ENCODE peak calls at places on chromosomes 4 and X, in eight cellular contexts. E is ovary, L is suprapubic skin, U is lower lobe of right lung, X is stomach, R is cardiac muscle cell, D is colonic mucosa, Y is tibial artery. V is an unnamed sample. For H3K4me1 and H3K9me3, the result is how much of the 10 kb centered on the place peaks cover.

GRCh38 chr4:164221631-164222030 is 532.3 kb upstream of the SMIM31 start:
- DNase-seq in Y (no peak), R (no peak), D (no peak), L (no peak), U (no peak), X (no peak), E (no peak), V (peak)

GRCh38 chr4:102869569-102870227 is 906 bp downstream of the CISD2 start:
- DNase-seq in L (no peak), Y (peak), R (no peak), D (peak), E (no peak), U (no peak), X (no peak), V (no peak)

GRCh38 chr4:142095886-142096605 is 459.7 kb downstream of the IL15 start:
- DNase-seq in D (no peak), E (no peak), R (no peak), Y (peak), L (no peak), X (no peak), U (no peak), V (peak)

GRCh38 chr4:37607018-37607417 is 79.2 kb downstream of the RELL1 start:
- DNase-seq in U (no peak), D (no peak), E (no peak), Y (no peak), X (no peak), R (no peak), L (no peak), V (no peak)

GRCh38 chr4:36758779-36759178 is 477.4 kb downstream of the DTHD1 start:
- DNase-seq in X (no peak), L (no peak), D (no peak), E (no peak), U (no peak), R (no peak), Y (no peak), V (no peak)

GRCh38 chrX:8960809-8961413 is 73.0 kb downstream of the FAM9B start:
- DNase-seq in D (no peak), X (no peak), Y (no peak), L (no peak), U (no peak), R (no peak), E (no peak), V (no peak)

GRCh38 chrX:40845331-40845911 is 110.1 kb upstream of the MED14 start:
- DNase-seq in E (peak), X (no peak), D (no peak), Y (no peak), R (peak), U (no peak), L (no peak), V (peak)

GRCh38 chr4:167176723-167177367 is 57.4 kb downstream of the SPOCK3 start:
- DNase-seq in X (no peak), R (peak), E (no peak), U (no peak), L (no peak), Y (no peak), D (no peak), V (no peak)

GRCh38 chr4:136637071-136637777 is 895.1 kb downstream of the PCDH18 start:
- DNase-seq in X (no peak), U (no peak), Y (no peak), L (no peak), D (no peak), E (no peak), R (peak), V (no peak)

DNA sequence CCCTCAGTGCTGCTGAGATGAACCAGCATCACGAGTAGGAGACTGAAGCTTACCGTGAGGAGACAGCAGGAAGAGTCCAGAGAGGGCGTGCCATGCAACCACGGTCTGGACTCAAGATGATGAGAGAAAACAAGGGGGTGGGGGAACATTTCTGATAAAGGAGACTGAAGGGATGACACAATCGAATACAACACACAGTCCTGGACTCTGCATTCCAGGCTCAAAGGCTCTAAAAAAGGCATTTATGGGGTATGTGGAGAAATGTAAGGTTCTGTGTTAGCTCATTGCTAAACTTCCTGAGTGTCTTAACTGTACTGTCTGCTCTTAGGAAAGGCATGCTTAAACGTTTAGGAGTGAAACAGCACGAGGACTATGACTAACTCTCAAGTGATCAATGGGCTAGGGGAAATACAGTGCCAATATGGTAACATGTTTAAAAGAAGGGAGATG is 20.6 kb upstream of the IRAK1 start:
- DNase-seq in E (no peak), X (no peak), R (no peak), D (no peak), U (no peak), L (no peak), Y (peak), V (no peak)
- H3K27ac ChIP-seq in E (no peak), X (peak), R (no peak), D (no peak), U (peak), L (peak), Y (peak), V (no peak)

DNA sequence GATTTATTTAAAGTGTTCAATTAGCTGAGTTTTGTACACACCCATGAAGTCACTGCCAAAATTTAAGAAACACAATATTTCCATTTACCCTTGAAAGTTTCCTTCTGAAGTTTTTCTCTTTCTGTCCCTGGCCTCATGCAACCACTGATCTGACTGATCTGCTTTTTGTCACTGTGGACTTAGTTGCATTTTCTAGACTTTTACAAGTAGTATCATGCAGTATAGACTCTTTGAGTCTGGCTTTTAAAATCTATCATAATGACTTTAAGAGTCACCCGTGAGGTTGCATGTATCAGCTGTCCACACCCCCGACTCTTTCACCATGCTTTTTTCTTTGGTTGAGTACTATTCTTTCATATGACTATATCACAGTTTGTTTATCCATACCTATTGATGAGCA is 29.0 kb upstream of the PDLIM3 start:
- DNase-seq in Y (no peak), D (no peak), L (no peak), R (no peak), U (no peak), X (no peak), E (no peak), V (no peak)
- H3K4me1 ChIP-seq in Y (under half), D (under half), L (under half), R (under half), U (under half), X (under half), E (under half), V (under half)

DNA sequence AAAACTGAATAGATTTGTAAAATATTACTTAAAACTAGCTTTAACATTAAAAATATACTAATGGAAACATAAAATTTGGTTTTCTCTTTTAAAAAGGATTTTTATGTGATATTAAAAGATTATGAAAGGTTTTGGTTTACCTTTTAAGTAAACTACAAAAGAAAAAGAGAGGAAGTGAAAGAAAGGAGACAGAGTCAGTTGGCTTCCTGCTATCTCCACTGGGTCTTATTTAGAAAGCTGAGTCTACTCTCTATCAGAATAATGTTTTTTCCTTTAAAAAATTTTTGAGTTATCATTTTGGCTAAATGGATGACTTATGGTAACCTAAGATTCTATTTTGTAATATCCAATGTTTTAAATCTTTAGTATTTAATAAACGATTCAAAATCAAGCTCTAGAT is 21.6 kb upstream of the ATP8A1 start:
- DNase-seq in X (no peak), Y (no peak), R (no peak), U (no peak), L (no peak), D (no peak), E (no peak), V (no peak)
- H3K9me3 ChIP-seq in X (under half), Y (under half), R (under half), U (under half), L (under half), D (under half), E (under half), V (under half)

GRCh38 chr4:53009824-53010223 is 147.7 kb downstream of the RASL11B start:
- DNase-seq in E (no peak), Y (no peak), X (no peak), R (no peak), L (no peak), U (no peak), D (no peak), V (no peak)
- H3K27ac ChIP-seq in E (peak), Y (no peak), X (no peak), R (peak), L (no peak), U (no peak), D (no peak), V (no peak)

GRCh38 chr4:107900067-107900466 is 31.3 kb upstream of the CYP2U1 start:
- DNase-seq in U (no peak), Y (no peak), E (no peak), R (no peak), X (no peak), L (no peak), D (no peak), V (no peak)

GRCh38 chr4:107896651-107897050 is 34.7 kb upstream of the CYP2U1 start:
- DNase-seq in R (no peak), L (no peak), X (no peak), E (no peak), Y (no peak), U (no peak), D (no peak), V (no peak)

GRCh38 chr4:107900508-107900907 is 30.8 kb upstream of the CYP2U1 start:
- DNase-seq in E (no peak), D (no peak), X (no peak), U (no peak), Y (no peak), L (no peak), R (no peak), V (no peak)

GRCh38 chr4:107896158-107896645 is 35.1 kb upstream of the CYP2U1 start:
- DNase-seq in U (no peak), L (no peak), E (no peak), D (no peak), Y (no peak), R (no peak), X (no peak), V (peak)

DNA sequence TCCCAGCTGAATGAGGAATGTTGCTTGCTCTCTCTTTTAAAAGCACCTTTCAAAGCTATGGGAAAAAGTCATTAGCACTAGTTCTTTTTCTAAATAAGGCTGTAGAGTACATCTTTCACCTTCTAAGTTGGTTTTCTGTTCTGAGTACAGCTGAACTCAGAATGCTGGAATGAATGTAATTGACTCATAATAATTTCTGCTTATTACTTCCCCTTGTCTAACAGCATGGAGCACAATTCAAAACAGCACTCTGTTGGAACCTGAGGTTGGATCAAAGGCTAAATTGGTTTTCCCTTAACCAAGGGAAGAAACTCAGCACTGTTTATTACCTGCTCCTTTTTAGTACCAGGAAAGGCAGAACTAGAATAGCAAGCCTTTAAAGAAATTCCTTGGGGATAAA is 33.5 kb upstream of the CYP2U1 start:
- DNase-seq in R (no peak), E (no peak), U (no peak), D (no peak), Y (no peak), X (no peak), L (no peak), V (no peak)
- H3K4me1 ChIP-seq in R (under half), E (under half), U (under half), D (under half), Y (under half), X (under half), L (under half), V (under half)

GRCh38 chr4:7713757-7714156 is 225.9 kb downstream of the AFAP1 start:
- DNase-seq in R (no peak), X (no peak), Y (no peak), L (no peak), D (no peak), U (no peak), E (no peak), V (no peak)

GRCh38 chr4:7710576-7711329 is 228.9 kb downstream of the AFAP1 start:
- DNase-seq in L (no peak), D (no peak), U (no peak), Y (no peak), E (no peak), X (no peak), R (no peak), V (no peak)

GRCh38 chr4:7710126-7710525 is 229.5 kb downstream of the AFAP1 start:
- DNase-seq in D (no peak), R (no peak), L (no peak), X (no peak), Y (no peak), U (no peak), E (no peak), V (no peak)

GRCh38 chr4:7711330-7711963 is 228.2 kb downstream of the AFAP1 start:
- DNase-seq in L (no peak), X (no peak), R (no peak), E (no peak), U (no peak), D (no peak), Y (no peak), V (no peak)

GRCh38 chr4:7712021-7712420 is 227.6 kb downstream of the AFAP1 start:
- DNase-seq in E (no peak), R (no peak), X (no peak), D (no peak), L (no peak), U (no peak), Y (no peak), V (no peak)
- H3K9me3 ChIP-seq in E (under half), R (under half), X (under half), D (under half), L (under half), U (under half), Y (under half), V (under half)

DNA sequence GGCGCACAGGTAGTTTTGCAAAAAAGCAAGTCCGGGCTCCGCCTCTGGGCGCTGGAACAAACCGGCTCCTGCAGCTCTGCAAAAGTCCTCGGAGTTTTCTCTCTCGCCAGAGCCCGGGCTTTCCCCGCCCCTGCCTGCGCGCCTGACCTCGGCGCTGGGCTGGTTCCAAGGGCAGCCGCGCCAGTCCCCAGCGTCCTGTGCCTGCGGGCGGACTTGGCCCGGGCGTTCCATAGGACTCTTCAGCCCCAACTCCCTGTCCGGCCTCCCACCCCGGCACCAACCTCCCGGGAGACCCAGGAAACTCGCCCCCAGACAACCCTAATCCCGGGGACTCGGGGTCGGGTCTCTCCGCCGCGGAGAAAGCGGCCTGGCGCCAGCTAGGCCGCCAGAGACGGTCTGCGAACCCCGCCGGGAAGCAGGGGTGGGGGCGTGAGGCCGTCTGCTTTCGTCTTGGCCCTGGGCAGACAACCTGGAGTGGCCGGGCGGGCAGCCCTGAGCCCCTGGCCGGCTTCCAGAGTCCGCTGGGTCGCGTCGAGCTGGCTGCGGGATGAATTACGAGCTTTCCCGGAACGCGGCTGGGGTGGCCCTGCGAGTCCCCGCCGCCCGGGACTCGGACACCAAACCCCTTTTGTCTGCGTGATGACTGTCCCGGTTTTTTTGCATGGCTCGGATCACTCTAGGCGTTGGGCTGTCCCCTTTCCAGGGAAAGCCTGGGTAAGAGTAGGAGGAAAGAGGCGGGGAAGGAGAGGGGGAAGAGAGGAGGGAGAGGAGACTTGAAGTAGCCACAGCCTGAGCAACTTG is 971 bp downstream of the MXRA5 start:
- DNase-seq in R (peak), E (peak), X (peak), U (peak), Y (peak), D (peak), L (no peak), V (peak)
- H3K27ac ChIP-seq in R (no peak), E (no peak), X (peak), U (no peak), Y (peak), D (peak), L (peak), V (peak)

GRCh38 chr4:145735777-145736176 is 55.8 kb downstream of the C4orf51 start:
- DNase-seq in X (no peak), L (no peak), Y (no peak), U (no peak), E (no peak), R (peak), D (no peak), V (no peak)

GRCh38 chr4:145735330-145735638 is 55.3 kb downstream of the C4orf51 start:
- DNase-seq in L (no peak), E (no peak), D (no peak), U (no peak), R (peak), Y (no peak), X (no peak), V (peak)

GRCh38 chr4:145732895-145733880 is 53.2 kb downstream of the C4orf51 start:
- DNase-seq in U (peak), Y (peak), D (peak), X (peak), L (peak), E (peak), R (peak), V (peak)

GRCh38 chr4:145734051-145734450 is 54.1 kb downstream of the C4orf51 start:
- DNase-seq in Y (no peak), U (no peak), D (no peak), E (no peak), L (no peak), X (no peak), R (no peak), V (no peak)

GRCh38 chr4:145734576-145735329 is 54.8 kb downstream of the C4orf51 start:
- DNase-seq in R (no peak), E (peak), D (peak), L (peak), Y (peak), U (peak), X (peak), V (peak)
- H3K4me1 ChIP-seq in R (under half), E (under half), D (under half), L (half or more), Y (under half), U (half or more), X (under half), V (half or more)

GRCh38 chr4:173205656-173206055 is 37.0 kb downstream of the GALNT7 start:
- DNase-seq in U (no peak), Y (no peak), L (no peak), R (no peak), E (no peak), X (no peak), D (no peak), V (no peak)
- H3K9me3 ChIP-seq in U (under half), Y (under half), L (under half), R (under half), E (under half), X (under half), D (under half), V (under half)